ENCODE peak calls at places on chromosomes 7 and 10, in eight cellular contexts. One of them, this sample, is unnamed.

GRCh38 chr10:120543291-120543690 is 86.3 kb downstream of the PLPP4 start:
- DNase-seq in Panc1: no peak
- DNase-seq in HCT116: no peak
- DNase-seq in transverse colon: no peak
- DNase-seq in SK-N-SH: no peak
- DNase-seq in sigmoid colon: no peak
- DNase-seq in prostate gland: no peak
- DNase-seq in GM23338: no peak
- DNase-seq in this sample: no peak

GRCh38 chr7:25615005-25615404 is 386.7 kb upstream of the NPVF start:
- DNase-seq in Panc1: no peak
- DNase-seq in HCT116: no peak
- DNase-seq in transverse colon: no peak
- DNase-seq in SK-N-SH: no peak
- DNase-seq in sigmoid colon: no peak
- DNase-seq in prostate gland: no peak
- DNase-seq in GM23338: no peak
- DNase-seq in this sample: no peak

GRCh38 chr10:36345770-36346169 is 703.7 kb upstream of the FZD8 start:
- DNase-seq in Panc1: no peak
- DNase-seq in HCT116: no peak
- DNase-seq in transverse colon: no peak
- DNase-seq in SK-N-SH: no peak
- DNase-seq in sigmoid colon: no peak
- DNase-seq in prostate gland: no peak
- DNase-seq in GM23338: no peak
- DNase-seq in this sample: no peak

GRCh38 chr10:18140957-18141888 is 999 bp downstream of the CACNB2 start:
- DNase-seq in Panc1: no peak
- DNase-seq in HCT116: no peak
- DNase-seq in transverse colon: peak; percentile 23
- DNase-seq in SK-N-SH: peak; percentile 75
- DNase-seq in sigmoid colon: peak; percentile 76
- DNase-seq in prostate gland: no peak
- DNase-seq in GM23338: peak; percentile 57
- DNase-seq in this sample: no peak

GRCh38 chr10:61835069-61835908 is 66.2 kb upstream of the ARID5B start:
- DNase-seq in Panc1: no peak
- DNase-seq in HCT116: peak; percentile 71
- DNase-seq in transverse colon: peak; percentile 16
- DNase-seq in SK-N-SH: peak; percentile 15
- DNase-seq in sigmoid colon: no peak
- DNase-seq in prostate gland: no peak
- DNase-seq in GM23338: peak; percentile 75
- DNase-seq in this sample: no peak

GRCh38 chr7:111266613-111267012 is 175.7 kb downstream of the LRRN3 start:
- DNase-seq in Panc1: no peak
- DNase-seq in HCT116: no peak
- DNase-seq in transverse colon: no peak
- DNase-seq in SK-N-SH: no peak
- DNase-seq in sigmoid colon: no peak
- DNase-seq in prostate gland: no peak
- DNase-seq in GM23338: peak; percentile 39
- DNase-seq in this sample: peak; percentile 22

GRCh38 chr7:121081327-121081936 is 92.9 kb downstream of the CPED1 start:
- DNase-seq in Panc1: peak; percentile 42
- DNase-seq in HCT116: peak; percentile 44
- DNase-seq in transverse colon: no peak
- DNase-seq in SK-N-SH: peak; percentile 45
- DNase-seq in sigmoid colon: no peak
- DNase-seq in prostate gland: no peak
- DNase-seq in GM23338: peak; percentile 70
- DNase-seq in this sample: no peak

GRCh38 chr10:46556515-46557318 is at the start of gene GPRIN2:
- DNase-seq in Panc1: no peak
- DNase-seq in HCT116: no peak
- DNase-seq in transverse colon: peak; percentile 83
- DNase-seq in SK-N-SH: peak; percentile 82
- DNase-seq in sigmoid colon: peak; percentile 72
- DNase-seq in prostate gland: peak; percentile 56
- DNase-seq in GM23338: peak; percentile 93
- DNase-seq in this sample: peak; percentile 80

GRCh38 chr10:35217458-35217857 is 90.8 kb downstream of the CREM start:
- DNase-seq in Panc1: no peak
- DNase-seq in HCT116: no peak
- DNase-seq in transverse colon: no peak
- DNase-seq in SK-N-SH: no peak
- DNase-seq in sigmoid colon: peak; percentile 71
- DNase-seq in prostate gland: no peak
- DNase-seq in GM23338: no peak
- DNase-seq in this sample: peak; percentile 71

GRCh38 chr7:149144996-149145850 is 2.0 kb upstream of the ZNF398 start:
- DNase-seq in Panc1: no peak
- DNase-seq in HCT116: peak; percentile 74
- DNase-seq in transverse colon: no peak
- DNase-seq in SK-N-SH: no peak
- DNase-seq in sigmoid colon: no peak
- DNase-seq in prostate gland: peak; percentile 86
- DNase-seq in GM23338: peak; percentile 95
- DNase-seq in this sample: peak; percentile 23

GRCh38 chr10:69734797-69735468 is 66.8 kb upstream of the COL13A1 start:
- DNase-seq in Panc1: no peak
- DNase-seq in HCT116: no peak
- DNase-seq in transverse colon: no peak
- DNase-seq in SK-N-SH: no peak
- DNase-seq in sigmoid colon: no peak
- DNase-seq in prostate gland: no peak
- DNase-seq in GM23338: no peak
- DNase-seq in this sample: no peak
- TF ChIP-seq POLR2AphosphoS5 in Panc1: no peak
- TF ChIP-seq POLR2AphosphoS5 in HCT116: no peak
- TF ChIP-seq POLR2AphosphoS5 in transverse colon: no peak
- TF ChIP-seq POLR2AphosphoS5 in SK-N-SH: no peak
- TF ChIP-seq POLR2AphosphoS5 in sigmoid colon: no peak
- TF ChIP-seq POLR2AphosphoS5 in prostate gland: no peak
- TF ChIP-seq POLR2AphosphoS5 in GM23338: no peak
- TF ChIP-seq POLR2AphosphoS5 in this sample: no peak

DNA sequence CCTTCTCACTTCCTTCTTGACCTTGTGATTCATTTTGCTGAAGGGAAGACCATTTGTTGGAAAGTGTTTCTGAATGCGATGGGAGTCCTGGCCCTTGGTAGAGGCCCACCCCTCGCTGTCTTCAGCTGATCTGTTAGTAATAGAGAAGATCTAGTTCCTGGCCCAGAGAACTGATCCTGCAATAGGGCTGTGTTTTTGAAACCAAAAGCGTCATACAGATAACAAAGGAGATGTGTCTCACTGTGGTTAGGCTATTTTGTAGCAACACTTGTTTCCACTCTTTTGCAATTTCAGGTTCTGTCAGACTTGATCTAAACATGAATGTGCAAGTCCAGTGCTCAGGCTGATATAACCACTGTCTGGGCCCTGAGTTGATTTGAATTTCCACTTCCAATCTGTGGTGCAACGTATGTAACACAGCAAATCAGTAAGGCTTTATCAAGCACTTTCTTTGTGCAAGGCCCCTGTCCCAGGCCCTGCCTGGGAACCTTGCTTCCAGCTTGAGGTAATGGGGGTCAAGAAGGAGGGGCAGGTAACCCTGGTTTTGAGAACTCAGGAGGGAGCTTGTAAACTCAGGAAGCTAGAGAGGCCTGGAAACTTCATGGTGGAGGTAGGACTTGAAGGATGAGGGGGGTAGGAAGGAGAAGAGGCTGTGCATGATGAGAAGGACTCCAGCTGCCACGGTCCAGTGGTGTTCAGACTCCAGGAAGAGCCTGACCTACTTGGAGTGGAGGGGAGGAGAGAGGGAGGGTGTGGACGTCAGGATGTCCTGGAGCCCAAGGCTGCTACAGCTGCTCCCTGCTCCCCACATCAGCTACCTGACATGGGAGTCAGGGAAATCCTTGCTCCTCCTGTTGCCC is 42.2 kb upstream of the SRGN start:
- DNase-seq in Panc1: no peak
- DNase-seq in HCT116: no peak
- DNase-seq in transverse colon: no peak
- DNase-seq in SK-N-SH: no peak
- DNase-seq in sigmoid colon: no peak
- DNase-seq in prostate gland: no peak
- DNase-seq in GM23338: no peak
- DNase-seq in this sample: no peak
- TF ChIP-seq POLR2AphosphoS5 in Panc1: no peak
- TF ChIP-seq POLR2AphosphoS5 in HCT116: no peak
- TF ChIP-seq POLR2AphosphoS5 in transverse colon: no peak
- TF ChIP-seq POLR2AphosphoS5 in SK-N-SH: no peak
- TF ChIP-seq POLR2AphosphoS5 in sigmoid colon: no peak
- TF ChIP-seq POLR2AphosphoS5 in prostate gland: no peak
- TF ChIP-seq POLR2AphosphoS5 in GM23338: no peak
- TF ChIP-seq POLR2AphosphoS5 in this sample: peak; percentile 28

GRCh38 chr10:75612904-75613684 is 181.7 kb downstream of the LRMDA start:
- DNase-seq in Panc1: no peak
- DNase-seq in HCT116: no peak
- DNase-seq in transverse colon: no peak
- DNase-seq in SK-N-SH: no peak
- DNase-seq in sigmoid colon: no peak
- DNase-seq in prostate gland: no peak
- DNase-seq in GM23338: no peak
- DNase-seq in this sample: no peak
- TF ChIP-seq POLR2AphosphoS5 in Panc1: no peak
- TF ChIP-seq POLR2AphosphoS5 in HCT116: no peak
- TF ChIP-seq POLR2AphosphoS5 in transverse colon: no peak
- TF ChIP-seq POLR2AphosphoS5 in SK-N-SH: no peak
- TF ChIP-seq POLR2AphosphoS5 in sigmoid colon: peak; percentile 51
- TF ChIP-seq POLR2AphosphoS5 in prostate gland: no peak
- TF ChIP-seq POLR2AphosphoS5 in GM23338: no peak
- TF ChIP-seq POLR2AphosphoS5 in this sample: no peak

DNA sequence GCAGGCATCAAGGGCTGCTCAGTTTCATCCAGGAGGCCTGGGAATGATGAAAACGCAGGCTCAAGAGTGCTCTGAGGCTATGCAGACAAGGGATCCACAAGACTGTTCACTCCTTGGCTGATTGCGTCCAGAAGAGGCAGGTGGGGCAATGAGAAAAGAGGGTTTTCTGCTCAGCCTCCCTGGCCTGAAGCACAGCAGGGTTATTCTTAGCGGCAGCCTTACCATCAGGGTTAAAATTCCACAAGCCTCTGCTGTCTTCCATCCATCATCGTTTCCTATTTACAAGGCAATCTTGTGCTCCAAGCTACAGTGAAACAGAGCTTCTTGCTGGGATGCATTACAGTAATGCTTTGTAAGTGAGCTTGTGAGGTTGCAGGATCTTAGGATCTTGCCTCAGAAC is 129.4 kb upstream of the SHH start:
- DNase-seq in Panc1: no peak
- DNase-seq in HCT116: no peak
- DNase-seq in transverse colon: no peak
- DNase-seq in SK-N-SH: no peak
- DNase-seq in sigmoid colon: peak; percentile 22
- DNase-seq in prostate gland: no peak
- DNase-seq in GM23338: no peak
- DNase-seq in this sample: no peak
- TF ChIP-seq POLR2AphosphoS5 in Panc1: no peak
- TF ChIP-seq POLR2AphosphoS5 in HCT116: no peak
- TF ChIP-seq POLR2AphosphoS5 in transverse colon: no peak
- TF ChIP-seq POLR2AphosphoS5 in SK-N-SH: no peak
- TF ChIP-seq POLR2AphosphoS5 in sigmoid colon: no peak
- TF ChIP-seq POLR2AphosphoS5 in prostate gland: no peak
- TF ChIP-seq POLR2AphosphoS5 in GM23338: no peak
- TF ChIP-seq POLR2AphosphoS5 in this sample: no peak

GRCh38 chr7:134704827-134705226 is 58.2 kb downstream of the BPGM start:
- DNase-seq in Panc1: no peak
- DNase-seq in HCT116: no peak
- DNase-seq in transverse colon: no peak
- DNase-seq in SK-N-SH: no peak
- DNase-seq in sigmoid colon: no peak
- DNase-seq in prostate gland: no peak
- DNase-seq in GM23338: no peak
- DNase-seq in this sample: no peak

GRCh38 chr7:134705716-134706115 is 59.1 kb downstream of the BPGM start:
- DNase-seq in Panc1: no peak
- DNase-seq in HCT116: no peak
- DNase-seq in transverse colon: no peak
- DNase-seq in SK-N-SH: no peak
- DNase-seq in sigmoid colon: no peak
- DNase-seq in prostate gland: no peak
- DNase-seq in GM23338: no peak
- DNase-seq in this sample: no peak

GRCh38 chr7:134702366-134703240 is 56.0 kb downstream of the BPGM start:
- DNase-seq in Panc1: no peak
- DNase-seq in HCT116: no peak
- DNase-seq in transverse colon: no peak
- DNase-seq in SK-N-SH: no peak
- DNase-seq in sigmoid colon: no peak
- DNase-seq in prostate gland: no peak
- DNase-seq in GM23338: no peak
- DNase-seq in this sample: no peak

GRCh38 chr7:134703241-134703594 is 56.6 kb downstream of the BPGM start:
- DNase-seq in Panc1: no peak
- DNase-seq in HCT116: no peak
- DNase-seq in transverse colon: no peak
- DNase-seq in SK-N-SH: no peak
- DNase-seq in sigmoid colon: no peak
- DNase-seq in prostate gland: no peak
- DNase-seq in GM23338: no peak
- DNase-seq in this sample: no peak

DNA sequence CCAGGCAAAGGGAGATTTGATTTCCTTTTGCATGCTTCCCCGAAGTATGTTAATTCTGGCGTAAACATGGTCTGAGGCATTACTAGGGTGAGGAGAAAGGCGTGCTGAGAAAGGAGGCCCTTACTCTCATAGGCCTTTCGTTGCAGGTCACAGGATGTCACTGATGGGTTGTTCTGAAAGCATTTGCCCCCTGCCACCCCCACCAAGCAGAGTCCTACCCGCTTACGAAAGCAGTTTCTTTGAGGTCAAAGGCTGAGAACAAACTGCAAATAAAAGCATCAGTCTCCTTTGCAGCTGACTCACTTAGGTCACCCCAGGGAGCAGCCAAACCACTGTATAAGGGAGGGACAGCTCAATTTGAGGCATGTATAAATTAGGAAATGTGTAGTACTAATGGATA is 57.1 kb downstream of the BPGM start:
- DNase-seq in Panc1: no peak
- DNase-seq in HCT116: no peak
- DNase-seq in transverse colon: peak; percentile 28
- DNase-seq in SK-N-SH: no peak
- DNase-seq in sigmoid colon: peak; percentile 70
- DNase-seq in prostate gland: no peak
- DNase-seq in GM23338: no peak
- DNase-seq in this sample: no peak
- TF ChIP-seq POLR2AphosphoS5 in Panc1: no peak
- TF ChIP-seq POLR2AphosphoS5 in HCT116: no peak
- TF ChIP-seq POLR2AphosphoS5 in transverse colon: no peak
- TF ChIP-seq POLR2AphosphoS5 in SK-N-SH: no peak
- TF ChIP-seq POLR2AphosphoS5 in sigmoid colon: peak; percentile 54
- TF ChIP-seq POLR2AphosphoS5 in prostate gland: peak; percentile 68
- TF ChIP-seq POLR2AphosphoS5 in GM23338: no peak
- TF ChIP-seq POLR2AphosphoS5 in this sample: peak; percentile 11

GRCh38 chr7:76155938-76156337 is 45.8 kb upstream of the SRRM3 start:
- DNase-seq in Panc1: no peak
- DNase-seq in HCT116: no peak
- DNase-seq in transverse colon: peak; percentile 43
- DNase-seq in SK-N-SH: no peak
- DNase-seq in sigmoid colon: peak; percentile 75
- DNase-seq in prostate gland: no peak
- DNase-seq in GM23338: no peak
- DNase-seq in this sample: peak; percentile 87
- TF ChIP-seq POLR2AphosphoS5 in Panc1: no peak
- TF ChIP-seq POLR2AphosphoS5 in HCT116: no peak
- TF ChIP-seq POLR2AphosphoS5 in transverse colon: no peak
- TF ChIP-seq POLR2AphosphoS5 in SK-N-SH: no peak
- TF ChIP-seq POLR2AphosphoS5 in sigmoid colon: no peak
- TF ChIP-seq POLR2AphosphoS5 in prostate gland: no peak
- TF ChIP-seq POLR2AphosphoS5 in GM23338: no peak
- TF ChIP-seq POLR2AphosphoS5 in this sample: no peak